ENCODE peak calls at places on chromosomes 7 and 10, in nine cellular contexts. A is IMR-90, I is tibial artery, P is gastrocnemius medialis, F is bronchial epithelial cell, G is right atrium auricular region, T is GM20000, M is fibroblast of lung, U is HCT116. O is an unnamed sample.

GRCh38 chr10:70537398-70538194 is 59.0 kb downstream of the PALD1 start:
- DNase-seq in P (no peak), U (no peak), G (no peak), M (no peak), F (peak; percentile 10), A (no peak), I (no peak), T (peak; percentile 46), O (no peak)

GRCh38 chr7:131374821-131375220 is 47.1 kb downstream of the MKLN1 start:
- DNase-seq in I (no peak), A (no peak), M (no peak), F (no peak), P (no peak), U (no peak), T (no peak), G (no peak), O (no peak)

GRCh38 chr7:44284216-44284615 is 41.2 kb downstream of the CAMK2B start:
- DNase-seq in M (peak; percentile 18), P (peak; percentile 12), U (no peak), F (no peak), T (no peak), A (peak; percentile 40), G (no peak), I (peak; percentile 37), O (no peak)

GRCh38 chr7:55427800-55428199 is 62.7 kb downstream of the LANCL2 start:
- DNase-seq in P (no peak), F (no peak), U (no peak), T (no peak), G (no peak), M (no peak), A (no peak), I (no peak), O (no peak)

GRCh38 chr7:12706900-12707536 is 19.6 kb downstream of the ARL4A start:
- DNase-seq in T (no peak), G (no peak), A (peak; percentile 84), I (no peak), U (no peak), F (peak; percentile 92), P (no peak), M (peak; percentile 83), O (peak; percentile 85)

GRCh38 chr10:74151879-74152722 is 1.1 kb downstream of the ADK start:
- DNase-seq in T (no peak), M (no peak), A (no peak), U (no peak), F (no peak), G (no peak), P (no peak), I (no peak), O (peak; percentile 12)

GRCh38 chr10:112446055-112446854 is 459 bp downstream of the ZDHHC6 start:
- DNase-seq in P (no peak), F (peak; percentile 44), T (no peak), M (peak; percentile 37), G (no peak), I (no peak), A (peak; percentile 23), U (no peak), O (peak; percentile 47)

GRCh38 chr7:332646-333398 is 42.9 kb downstream of the FOXL3 start:
- DNase-seq in P (peak; percentile 59), F (peak; percentile 38), G (peak; percentile 67), T (peak; percentile 80), U (peak; percentile 51), I (peak; percentile 83), M (peak; percentile 48), A (peak; percentile 36), O (peak; percentile 35)

GRCh38 chr10:79192677-79193003 is 123.9 kb downstream of the ZMIZ1 start:
- DNase-seq in F (no peak), P (peak; percentile 41), U (no peak), A (peak; percentile 73), I (no peak), M (peak; percentile 76), T (no peak), G (peak; percentile 77), O (peak; percentile 61)

GRCh38 chr7:138981332-138982203 is at the start of gene KIAA1549:
- DNase-seq in P (no peak), A (peak; percentile 64), M (peak; percentile 68), G (no peak), T (peak; percentile 97), I (no peak), F (peak; percentile 32), U (peak; percentile 12), O (peak; percentile 39)

GRCh38 chr7:5425507-5426225 is 2.0 kb upstream of the TNRC18 start:
- DNase-seq in A (peak; percentile 89), U (no peak), F (peak; percentile 76), G (peak; percentile 72), I (peak; percentile 87), T (peak; percentile 49), M (peak; percentile 86), P (peak; percentile 83), O (peak; percentile 86)

GRCh38 chr7:159033473-159033825 is 111.2 kb downstream of the VIPR2 start:
- DNase-seq in I (no peak), G (peak; percentile 49), U (no peak), F (no peak), P (no peak), A (no peak), M (no peak), T (no peak), O (no peak)

GRCh38 chr10:123831259-123831658 is 60.3 kb downstream of the CPXM2 start:
- DNase-seq in M (no peak), U (no peak), I (no peak), F (no peak), G (no peak), A (no peak), P (no peak), T (no peak), O (no peak)

GRCh38 chr10:110222896-110223675 is 15.7 kb downstream of the MXI1 start:
- DNase-seq in U (no peak), T (no peak), I (no peak), M (no peak), A (no peak), F (no peak), G (no peak), P (no peak), O (no peak)

DNA sequence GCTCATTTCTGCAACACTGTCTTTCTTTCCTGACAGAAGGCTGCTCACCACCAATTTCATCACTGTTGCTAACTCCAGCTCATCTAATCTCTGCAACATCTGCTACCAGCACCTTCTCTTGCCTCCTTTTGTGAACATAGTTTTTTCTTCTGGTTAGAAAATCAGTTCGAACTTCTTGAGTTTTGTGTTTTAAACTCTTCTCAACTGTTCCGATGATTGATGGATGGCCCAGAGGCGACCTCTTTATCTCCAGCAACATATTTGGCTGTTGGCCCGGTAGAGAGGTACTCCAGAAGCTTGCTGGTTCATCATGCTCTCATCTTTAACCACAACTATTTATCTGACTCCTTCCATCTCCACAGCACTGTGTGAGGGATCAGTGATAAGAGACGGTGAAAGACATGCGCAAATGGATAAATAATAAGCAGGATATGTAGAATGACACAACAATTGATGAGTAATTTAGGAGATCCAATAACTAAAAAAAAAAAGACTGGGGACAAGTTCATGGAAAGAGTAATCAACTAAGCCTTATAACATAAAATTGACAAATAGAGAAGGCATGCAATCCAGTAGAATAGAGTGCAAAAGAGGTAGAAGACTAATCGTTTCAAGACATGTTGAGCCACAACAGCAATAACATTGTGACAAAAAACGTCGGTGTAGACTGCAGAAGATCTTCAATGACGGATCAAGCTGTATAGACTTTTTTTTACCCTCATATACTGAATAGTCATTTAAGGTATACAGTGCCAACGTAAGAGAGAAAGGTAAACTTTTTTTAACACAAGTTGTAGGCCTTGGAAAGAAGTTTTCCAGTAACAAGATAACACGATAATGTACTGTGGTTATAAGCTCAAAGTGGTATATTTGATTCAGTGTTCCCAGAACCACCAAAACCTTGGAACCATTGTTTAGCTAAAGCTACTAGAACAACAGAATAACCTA is 152.2 kb downstream of the CRPPA start:
- DNase-seq in F (peak; percentile 79), G (no peak), A (peak; percentile 83), T (no peak), P (no peak), M (peak; percentile 96), I (no peak), U (peak; percentile 72), O (peak; percentile 76)
- TF ChIP-seq CTCF in F (no peak), G (no peak), A (no peak), T (no peak), P (no peak), M (no peak), I (no peak), U (no peak), O (no peak)

GRCh38 chr7:26399309-26399610 is 107.6 kb downstream of the SNX10 start:
- DNase-seq in P (no peak), M (peak; percentile 42), G (no peak), T (no peak), F (no peak), A (peak; percentile 2), I (no peak), U (no peak), O (peak; percentile 25)
- TF ChIP-seq CTCF in P (peak; percentile 35), M (peak; percentile 35), G (peak; percentile 29), T (no peak), F (no peak), A (no peak), I (peak; percentile 9), U (no peak), O (peak; percentile 22)

GRCh38 chr10:103276941-103277712 is at the start of gene INA:
- DNase-seq in F (no peak), T (peak; percentile 69), G (no peak), I (no peak), P (no peak), A (peak; percentile 61), U (no peak), M (peak; percentile 45), O (peak; percentile 30)
- TF ChIP-seq CTCF in F (peak; percentile 3), T (no peak), G (no peak), I (no peak), P (no peak), A (peak; percentile 12), U (no peak), M (no peak), O (no peak)

GRCh38 chr7:41316410-41316809 is 386.5 kb downstream of the INHBA start:
- DNase-seq in I (no peak), A (peak; percentile 47), F (no peak), M (peak; percentile 30), G (no peak), P (no peak), T (no peak), U (no peak), O (no peak)

GRCh38 chr7:41313171-41313570 is 389.7 kb downstream of the INHBA start:
- DNase-seq in G (no peak), A (peak; percentile 45), F (peak; percentile 33), P (no peak), I (no peak), M (no peak), T (no peak), U (no peak), O (peak; percentile 49)

GRCh38 chr7:41312235-41312634 is 390.7 kb downstream of the INHBA start:
- DNase-seq in M (no peak), A (no peak), P (no peak), F (no peak), U (no peak), I (no peak), T (no peak), G (no peak), O (no peak)

GRCh38 chr7:41319601-41320000 is 383.3 kb downstream of the INHBA start:
- DNase-seq in T (no peak), F (no peak), G (no peak), I (no peak), M (no peak), A (no peak), U (no peak), P (no peak), O (peak; percentile 14)

DNA sequence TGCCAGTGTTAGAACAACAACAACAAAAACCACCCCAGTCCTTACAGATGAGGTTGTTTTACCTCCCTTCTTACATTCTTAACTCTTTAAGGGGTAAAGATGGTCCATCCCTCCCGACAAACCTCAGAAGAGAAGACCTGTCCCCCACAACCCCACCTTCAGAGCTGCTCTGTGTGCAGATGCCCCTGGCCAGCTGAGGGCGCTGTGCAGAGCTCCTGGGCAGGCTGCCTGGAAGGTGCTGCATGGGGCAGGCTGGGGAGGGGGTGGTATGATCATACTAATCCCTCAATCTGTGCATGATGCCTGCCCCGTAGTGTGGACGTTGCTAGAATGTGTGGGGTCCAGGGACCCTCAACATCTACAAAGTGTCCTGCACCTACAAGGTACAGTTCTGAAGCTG is 387.1 kb downstream of the INHBA start:
- DNase-seq in T (no peak), F (no peak), I (no peak), M (no peak), G (no peak), A (no peak), P (no peak), U (no peak), O (no peak)
- TF ChIP-seq CTCF in T (no peak), F (peak; percentile 42), I (no peak), M (peak; percentile 22), G (no peak), A (no peak), P (no peak), U (peak; percentile 12), O (peak; percentile 24)

O was measured in fibroblast of mammary gland.